ENCODE peak calls at places on chromosome 3, in ten cellular contexts. E is activated naive CD8-positive, alpha-beta T cell treated with anti-CD3 and anti-CD28 coated beads, Interleukin-2, amount 50 U/mL, for 16 hours; W is occipital lobe; U is cortex of kidney; J is mesenteric fat pad; G is stimulated activated CD4-positive, alpha-beta T cell treated with anti-CD3 and anti-CD28 coated beads, TNF-alpha, amount 100 ng/mL, for 48 hours; I is amygdala; N is NCI-H1092 treated with DMSO at 0.1 percent for 48 hours; X is endothelial cell; S is kidney tubule cell. F is an unnamed sample.

GRCh38 chr3:188059346-188059745 is 94.6 kb upstream of the LPP start:
- DNase-seq in S (no peak), I (no peak), E (no peak), G (no peak), J (no peak), W (no peak), N (no peak), U (no peak), X (no peak), F (no peak)

GRCh38 chr3:143170043-143170442 is 50.5 kb downstream of the CHST2 start:
- DNase-seq in E (no peak), U (no peak), W (no peak), I (no peak), S (no peak), N (no peak), X (no peak), G (no peak), J (no peak), F (no peak)

GRCh38 chr3:10816019-10816862 is at the start of gene SLC6A11:
- DNase-seq in U (no peak), I (no peak), W (peak), E (no peak), S (no peak), N (no peak), J (no peak), X (peak), G (no peak), F (no peak)

GRCh38 chr3:191350389-191351090 is 20.2 kb upstream of the UTS2B start:
- DNase-seq in U (no peak), N (no peak), W (no peak), J (no peak), E (no peak), I (no peak), X (no peak), S (peak), G (no peak), F (no peak)

GRCh38 chr3:183265157-183265642 is 12.1 kb downstream of the B3GNT5 start:
- DNase-seq in E (no peak), G (no peak), W (no peak), S (peak), I (peak), J (no peak), N (peak), U (no peak), X (peak), F (no peak)

GRCh38 chr3:41073190-41073589 is 126.1 kb upstream of the CTNNB1 start:
- DNase-seq in G (no peak), N (no peak), I (no peak), X (no peak), E (no peak), W (no peak), U (no peak), J (no peak), S (no peak), F (no peak)

GRCh38 chr3:13811614-13812013 is 68.3 kb downstream of the WNT7A start:
- DNase-seq in U (no peak), G (no peak), W (no peak), I (no peak), N (no peak), J (no peak), X (no peak), S (no peak), E (no peak), F (no peak)

GRCh38 chr3:61820306-61820992 is 259.1 kb downstream of the PTPRG start:
- DNase-seq in J (no peak), X (no peak), N (no peak), W (no peak), G (no peak), S (no peak), I (no peak), U (no peak), E (no peak), F (no peak)

GRCh38 chr3:179716811-179717210 is 64.0 kb downstream of the USP13 start:
- DNase-seq in S (peak), W (no peak), E (no peak), J (no peak), U (no peak), G (no peak), N (no peak), X (no peak), I (no peak), F (no peak)

GRCh38 chr3:22117751-22118346 is 366.8 kb upstream of the ZNF385D start:
- DNase-seq in X (no peak), J (no peak), S (peak), N (peak), W (no peak), G (no peak), E (no peak), U (no peak), I (no peak), F (no peak)

GRCh38 chr3:30440880-30441279 is 165.5 kb upstream of the TGFBR2 start:
- DNase-seq in J (no peak), X (no peak), W (no peak), S (peak), N (no peak), G (no peak), E (no peak), I (no peak), U (no peak), F (no peak)

GRCh38 chr3:156635034-156635433 is 39.4 kb upstream of the TIPARP start:
- DNase-seq in N (no peak), J (no peak), E (no peak), I (no peak), X (no peak), W (no peak), S (no peak), G (no peak), U (no peak), F (no peak)

GRCh38 chr3:69084326-69084667 is 440 bp upstream of the ARL6IP5 start:
- DNase-seq in S (peak), G (no peak), N (peak), I (no peak), W (no peak), U (no peak), J (no peak), X (no peak), E (no peak), F (no peak)

GRCh38 chr3:128395500-128396125 is 71.1 kb downstream of the DNAJB8 start:
- DNase-seq in I (no peak), J (no peak), S (no peak), N (no peak), W (no peak), E (no peak), X (no peak), U (no peak), G (no peak), F (no peak)

GRCh38 chr3:58471025-58471887 is 20.6 kb upstream of the KCTD6 start:
- DNase-seq in I (no peak), J (no peak), E (no peak), N (peak), U (no peak), W (no peak), X (no peak), G (peak), S (peak), F (no peak)

GRCh38 chr3:193563999-193564398 is 9.3 kb upstream of the ATP13A4 start:
- DNase-seq in J (no peak), S (peak), E (no peak), G (no peak), N (peak), I (no peak), W (no peak), U (no peak), X (peak), F (no peak)

GRCh38 chr3:14836049-14836468 is 17.3 kb downstream of the FGD5 start:
- DNase-seq in S (no peak), G (no peak), W (no peak), J (no peak), X (no peak), N (no peak), U (no peak), E (no peak), I (no peak), F (no peak)

GRCh38 chr3:140290105-140290504 is 355.1 kb downstream of the CLSTN2 start:
- DNase-seq in S (peak), X (no peak), U (no peak), G (no peak), N (no peak), J (no peak), E (no peak), I (no peak), W (no peak), F (no peak)

F was measured in T-helper 17 cell.